ENCODE peak calls at places on chromosomes 5 and 9, in four cellular contexts. F, J, G and Q are unnamed samples.
A peak's percentile ranks its signal among the peaks of the same experiment; 100 is the strongest.

GRCh38 chr5:62206150-62206829 is 99.7 kb upstream of the KIF2A start:
- DNase-seq in J (peak; percentile 11), G (no peak), F (peak; percentile 28), Q (no peak)

GRCh38 chr9:26033346-26033745 is 355.1 kb upstream of the TUSC1 start:
- DNase-seq in J (no peak), F (no peak), G (no peak), Q (no peak)

GRCh38 chr5:154985126-154985525 is 28.4 kb upstream of the KIF4B start:
- DNase-seq in J (no peak), G (no peak), F (no peak), Q (no peak)

GRCh38 chr5:74916831-74917710 is 50.9 kb upstream of the FAM169A start:
- DNase-seq in G (no peak), J (no peak), F (peak; percentile 60), Q (no peak)

GRCh38 chr9:74303945-74304344 is 193.2 kb upstream of the RORB start:
- DNase-seq in G (no peak), J (no peak), F (no peak), Q (no peak)

GRCh38 chr9:129752915-129753724 is at the start of gene PTGES:
- DNase-seq in J (peak; percentile 86), F (peak; percentile 91), G (peak; percentile 53), Q (peak; percentile 89)

GRCh38 chr5:119411291-119411934 is 40.9 kb upstream of the HSD17B4 start:
- DNase-seq in G (no peak), F (no peak), J (no peak), Q (no peak)

GRCh38 chr9:93192721-93193372 is 8.9 kb downstream of the WNK2 start:
- DNase-seq in J (no peak), F (no peak), G (no peak), Q (no peak)

GRCh38 chr9:120435066-120435465 is 144.9 kb downstream of the CDK5RAP2 start:
- DNase-seq in G (no peak), F (no peak), J (no peak), Q (no peak)

GRCh38 chr5:87034562-87034961 is 233.1 kb upstream of the RASA1 start:
- DNase-seq in J (no peak), G (no peak), F (no peak), Q (no peak)
- TF ChIP-seq EP300 in J (no peak), G (no peak), F (no peak), Q (no peak)

GRCh38 chr5:111092062-111092853 is at the start of gene WDR36:
- DNase-seq in G (peak; percentile 80), F (peak; percentile 76), J (peak; percentile 84), Q (peak; percentile 95)
- TF ChIP-seq EP300 in G (no peak), F (no peak), J (no peak), Q (no peak)

GRCh38 chr9:137352511-137353222 is 50.6 kb upstream of the NRARP start:
- DNase-seq in F (no peak), G (no peak), J (no peak), Q (no peak)
- TF ChIP-seq EP300 in F (no peak), G (no peak), J (no peak), Q (no peak)

GRCh38 chr9:136099547-136099946 is 4.5 kb upstream of the NACC2 start:
- DNase-seq in F (no peak), J (no peak), G (no peak), Q (no peak)
- TF ChIP-seq EP300 in F (no peak), J (no peak), G (no peak), Q (no peak)

DNA sequence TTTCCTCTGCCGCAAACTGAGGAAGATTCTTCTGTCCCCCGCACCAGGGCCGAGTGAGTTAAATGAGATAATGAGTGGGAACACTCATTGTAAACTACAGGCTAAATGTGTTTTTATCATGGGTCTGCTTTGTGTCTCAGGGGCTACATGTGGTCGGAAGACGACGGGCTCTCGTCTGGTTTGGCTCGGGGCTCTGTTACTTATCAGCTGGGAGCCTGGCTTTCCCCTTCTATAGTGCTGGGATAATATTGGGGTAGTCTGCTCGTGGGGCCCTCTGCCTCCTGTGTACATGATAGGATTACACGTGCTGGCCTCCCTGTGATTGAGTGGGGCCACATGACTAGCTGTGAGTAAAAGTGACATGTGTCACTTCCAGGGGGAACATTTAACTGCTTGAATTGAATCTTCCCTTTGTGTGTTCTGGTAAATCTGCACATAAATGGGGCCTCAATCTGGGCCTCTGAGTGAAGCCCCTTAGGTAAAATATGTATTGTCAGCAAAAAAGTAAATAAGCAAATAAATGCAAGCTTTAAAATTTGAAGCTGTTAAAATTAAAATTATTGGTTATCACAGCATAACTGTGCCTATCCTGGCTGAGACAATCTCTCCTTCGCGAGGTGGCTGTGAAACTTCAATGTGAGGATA is 86.9 kb upstream of the SH3PXD2B start:
- DNase-seq in F (no peak), G (no peak), J (peak; percentile 90), Q (no peak)
- TF ChIP-seq EP300 in F (no peak), G (no peak), J (no peak), Q (no peak)